ENCODE peak calls at places on chromosome 15, in ten cellular contexts. J is HCT116; K is central memory CD8-positive, alpha-beta T cell; M is naive thymus-derived CD4-positive, alpha-beta T cell; Y is left colon; I is heart right ventricle; S is activated T-cell treated with anti-CD3 and anti-CD28 coated beads, Interleukin-2, amount 50 U/mL, for 72 hours; E is stimulated activated naive CD8-positive, alpha-beta T cell treated with anti-CD3 and anti-CD28 coated beads, Interleukin-15, Interleukin-2, amounts not matched to agents 100 U/mL and 50 U/mL, for 24 hours; R is activated naive CD8-positive, alpha-beta T cell treated with anti-CD3 and anti-CD28 coated beads, Interleukin-2, amount 50 U/mL, for 24 hours; L is lower lobe of right lung. P is an unnamed sample.

GRCh38 chr15:79897380-79897678 is 515 bp upstream of the MTHFS start:
- ATAC-seq in M (no peak), R (no peak), E (no peak), K (no peak), I (no peak), J (no peak), L (no peak), S (no peak), Y (peak), P (no peak)

GRCh38 chr15:39643747-39644520 is 63.1 kb downstream of the THBS1 start:
- ATAC-seq in Y (no peak), L (no peak), E (peak), I (no peak), S (peak), K (no peak), M (no peak), R (peak), J (no peak), P (no peak)

GRCh38 chr15:68499620-68500312 is 67.8 kb upstream of the ITGA11 start:
- ATAC-seq in M (no peak), Y (no peak), R (no peak), S (no peak), L (no peak), K (no peak), J (no peak), I (no peak), E (no peak), P (no peak)

GRCh38 chr15:42010434-42010833 is 10.4 kb downstream of the PLA2G4E start:
- ATAC-seq in J (peak), K (no peak), M (no peak), I (no peak), Y (no peak), L (no peak), R (peak), S (peak), E (peak), P (peak)

GRCh38 chr15:57914350-57915055 is 151.0 kb downstream of the ALDH1A2 start:
- ATAC-seq in L (peak), S (no peak), E (no peak), J (no peak), I (peak), M (no peak), K (no peak), Y (peak), R (no peak), P (no peak)

GRCh38 chr15:51367322-51367976 is 26.0 kb downstream of the GLDN start:
- ATAC-seq in L (peak), K (no peak), M (no peak), I (no peak), J (no peak), Y (peak), R (no peak), S (no peak), E (no peak), P (peak)

GRCh38 chr15:70348581-70349344 is 251.0 kb upstream of the TLE3 start:
- ATAC-seq in Y (no peak), L (peak), K (no peak), M (peak), I (peak), E (no peak), J (no peak), S (no peak), R (no peak), P (peak)

GRCh38 chr15:101024111-101024695 is 105.0 kb downstream of the LRRK1 start:
- ATAC-seq in Y (no peak), L (peak), I (peak), E (no peak), R (no peak), K (no peak), J (no peak), M (no peak), S (peak), P (no peak)

GRCh38 chr15:84749111-84749991 is 959 bp downstream of the ZNF592 start:
- ATAC-seq in E (peak), L (peak), R (peak), J (peak), Y (peak), S (peak), K (peak), M (peak), I (no peak), P (peak)

GRCh38 chr15:88636039-88636438 is 2.8 kb upstream of the ISG20 start:
- ATAC-seq in M (peak), Y (peak), K (peak), S (peak), E (no peak), J (peak), I (no peak), R (no peak), L (peak), P (peak)

GRCh38 chr15:79994651-79995050 is 23.7 kb upstream of the BCL2A1 start:
- ATAC-seq in K (no peak), R (no peak), M (no peak), I (no peak), L (peak), J (peak), E (no peak), Y (no peak), S (no peak), P (peak)

GRCh38 chr15:78392430-78392829 is 45.6 kb upstream of the IREB2 start:
- ATAC-seq in K (no peak), R (no peak), M (no peak), L (no peak), J (no peak), I (no peak), S (no peak), Y (peak), E (no peak), P (peak)

GRCh38 chr15:74511583-74511982 is 29.4 kb upstream of the ARID3B start:
- ATAC-seq in E (no peak), I (no peak), K (no peak), J (no peak), M (peak), Y (no peak), R (no peak), L (no peak), S (no peak), P (no peak)

P was measured in esophagus mucosa.